ENCODE peak calls at places on chromosomes 5 and 9, in four cellular contexts. One of them, this sample, is unnamed.

GRCh38 chr9:96411129-96411820 is 6.9 kb downstream of the ZNF367 start:
- DNase-seq in G401: no peak
- DNase-seq in nucleus accumbens: no peak
- DNase-seq in pancreas: no peak
- DNase-seq in this sample: no peak

GRCh38 chr5:5492087-5492933 is 69.8 kb downstream of the ICE1 start:
- DNase-seq in G401: peak
- DNase-seq in nucleus accumbens: no peak
- DNase-seq in pancreas: no peak
- DNase-seq in this sample: peak

GRCh38 chr9:124480621-124480981 is 26.6 kb downstream of the NR5A1 start:
- DNase-seq in G401: peak
- DNase-seq in nucleus accumbens: no peak
- DNase-seq in pancreas: no peak
- DNase-seq in this sample: peak

GRCh38 chr9:73151653-73152382 is at the start of gene ANXA1:
- DNase-seq in pancreas: no peak
- DNase-seq in nucleus accumbens: no peak
- DNase-seq in G401: no peak
- DNase-seq in this sample: peak

GRCh38 chr5:110321117-110321516 is 405.4 kb downstream of the TMEM232 start:
- DNase-seq in nucleus accumbens: no peak
- DNase-seq in G401: no peak
- DNase-seq in pancreas: no peak
- DNase-seq in this sample: no peak

GRCh38 chr5:141914154-141914743 is 9.4 kb upstream of the DELE1 start:
- DNase-seq in pancreas: peak
- DNase-seq in G401: peak
- DNase-seq in nucleus accumbens: peak
- DNase-seq in this sample: peak

GRCh38 chr9:129143031-129143441 is 31.8 kb downstream of the PTPA start:
- DNase-seq in nucleus accumbens: peak
- DNase-seq in G401: peak
- DNase-seq in pancreas: peak
- DNase-seq in this sample: peak

GRCh38 chr5:172274951-172275753 is 8.4 kb downstream of the UBTD2 start:
- DNase-seq in pancreas: no peak
- DNase-seq in nucleus accumbens: no peak
- DNase-seq in G401: no peak
- DNase-seq in this sample: no peak

GRCh38 chr5:54738118-54738972 is 220.8 kb downstream of the SNX18 start:
- DNase-seq in nucleus accumbens: no peak
- DNase-seq in G401: no peak
- DNase-seq in pancreas: peak
- DNase-seq in this sample: peak

This sample was measured in hepatocyte.